ENCODE peak calls at places on chromosomes 2 and 18, in eight cellular contexts. T is foreskin fibroblast, K is heart left ventricle, S is PC-3, X is Panc1, O is AG09309, F is body of pancreas, M is fibroblast of mammary gland. I is an unnamed sample.

GRCh38 chr2:182393361-182393760 is 33.5 kb downstream of the PDE1A start:
- DNase-seq in T (no peak), K (no peak), S (no peak), X (no peak), O (no peak), F (no peak), M (no peak), I (no peak)

GRCh38 chr2:159615187-159615935 is 987 bp downstream of the BAZ2B start:
- DNase-seq in T (peak), K (peak), S (peak), X (peak), O (peak), F (peak), M (peak), I (no peak)

GRCh38 chr2:237626813-237627451 is 455 bp upstream of the LRRFIP1 start:
- DNase-seq in T (no peak), K (no peak), S (no peak), X (no peak), O (no peak), F (no peak), M (no peak), I (no peak)

GRCh38 chr2:37389984-37390765 is 45.7 kb downstream of the QPCT start:
- DNase-seq in T (peak), K (peak), S (peak), X (no peak), O (peak), F (no peak), M (peak), I (no peak)

GRCh38 chr2:8987413-8987812 is 16.1 kb downstream of the MBOAT2 start:
- DNase-seq in T (peak), K (no peak), S (peak), X (no peak), O (no peak), F (no peak), M (peak), I (no peak)

GRCh38 chr2:38601463-38602135 is 1.1 kb downstream of the HNRNPLL start:
- DNase-seq in T (peak), K (no peak), S (peak), X (no peak), O (no peak), F (no peak), M (peak), I (no peak)

GRCh38 chr2:127623388-127624320 is 22.3 kb upstream of the GPR17 start:
- DNase-seq in T (peak), K (no peak), S (peak), X (no peak), O (no peak), F (peak), M (peak), I (no peak)

GRCh38 chr2:88350641-88351601 is 101.6 kb downstream of the FOXI3 start:
- DNase-seq in T (peak), K (peak), S (peak), X (peak), O (no peak), F (peak), M (peak), I (no peak)

GRCh38 chr2:10410716-10411437 is 37.2 kb downstream of the ODC1 start:
- DNase-seq in T (no peak), K (no peak), S (no peak), X (no peak), O (no peak), F (no peak), M (no peak), I (no peak)

GRCh38 chr2:160288324-160288723 is 88.3 kb upstream of the ITGB6 start:
- DNase-seq in T (no peak), K (no peak), S (no peak), X (no peak), O (no peak), F (no peak), M (no peak), I (no peak)

GRCh38 chr2:134455426-134455825 is 201.6 kb downstream of the MGAT5 start:
- DNase-seq in T (no peak), K (no peak), S (no peak), X (no peak), O (no peak), F (no peak), M (no peak), I (no peak)

DNA sequence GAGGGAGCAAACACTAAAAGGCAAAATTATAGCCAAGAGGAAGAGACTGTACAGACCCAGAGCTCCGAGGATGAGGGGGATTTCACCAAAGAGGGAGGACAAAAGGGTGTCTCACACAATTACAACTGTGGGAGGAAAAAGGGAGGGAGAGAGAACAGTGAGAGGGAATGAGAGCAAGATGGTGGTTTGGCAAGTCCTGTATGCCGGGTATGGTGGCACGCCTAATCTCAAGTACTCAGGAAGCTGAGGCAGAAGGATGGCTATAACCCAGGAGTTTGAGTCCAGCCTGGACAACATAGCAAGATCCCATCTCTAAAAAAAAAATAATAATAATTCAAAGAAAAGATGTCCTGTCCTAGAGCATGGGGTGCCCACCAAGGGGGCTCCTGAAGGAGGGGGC is 34.3 kb downstream of the NPC1 start:
- DNase-seq in T (no peak), K (no peak), S (no peak), X (no peak), O (no peak), F (no peak), M (no peak), I (no peak)
- TF ChIP-seq CTCF in T (no peak), K (no peak), S (no peak), X (no peak), O (no peak), F (no peak), M (no peak), I (no peak)

GRCh38 chr2:214628091-214628490 is 181.4 kb downstream of the BARD1 start:
- DNase-seq in T (no peak), K (no peak), S (no peak), X (no peak), O (no peak), F (no peak), M (no peak), I (no peak)

GRCh38 chr2:214630402-214631035 is 179.0 kb downstream of the BARD1 start:
- DNase-seq in T (no peak), K (no peak), S (no peak), X (no peak), O (no peak), F (no peak), M (peak), I (peak)
- H3K4me3 ChIP-seq in T (no peak), K (no peak), S (no peak), X (no peak), O (no peak), F (no peak), M (no peak), I (no peak)

GRCh38 chr2:29278964-29279363 is 163.7 kb downstream of the CLIP4 start:
- DNase-seq in T (no peak), K (no peak), S (no peak), X (no peak), O (no peak), F (no peak), M (no peak), I (no peak)

GRCh38 chr2:29281585-29281984 is 166.4 kb downstream of the CLIP4 start:
- DNase-seq in T (peak), K (peak), S (peak), X (no peak), O (no peak), F (peak), M (peak), I (no peak)

GRCh38 chr2:29284671-29285070 is 169.5 kb downstream of the CLIP4 start:
- DNase-seq in T (no peak), K (no peak), S (no peak), X (no peak), O (no peak), F (no peak), M (no peak), I (no peak)

GRCh38 chr2:29275186-29275585 is 160.0 kb downstream of the CLIP4 start:
- DNase-seq in T (no peak), K (no peak), S (no peak), X (no peak), O (no peak), F (no peak), M (no peak), I (no peak)

GRCh38 chr2:29281086-29281485 is 165.9 kb downstream of the CLIP4 start:
- DNase-seq in T (no peak), K (no peak), S (no peak), X (no peak), O (no peak), F (no peak), M (no peak), I (no peak)
- TF ChIP-seq CTCF in T (no peak), K (no peak), S (no peak), X (no peak), O (no peak), F (no peak), M (no peak), I (no peak)

GRCh38 chr2:19292007-19292406 is 66.4 kb downstream of the OSR1 start:
- DNase-seq in T (no peak), K (no peak), S (no peak), X (no peak), O (no peak), F (no peak), M (peak), I (no peak)
- H3K4me3 ChIP-seq in T (no peak), K (no peak), S (no peak), X (no peak), O (no peak), F (no peak), M (no peak), I (no peak)

GRCh38 chr2:219274392-219274921 is 4.7 kb upstream of the DNAJB2 start:
- DNase-seq in T (peak), K (peak), S (peak), X (peak), O (no peak), F (peak), M (peak), I (peak)
- TF ChIP-seq CTCF in T (no peak), K (no peak), S (no peak), X (no peak), O (no peak), F (no peak), M (no peak), I (no peak)

I was measured in AG04449.